ENCODE peak calls at places on chromosomes 6 and 20, in nine cellular contexts. R, Z, H, Q, D, Y, I, B and T are unnamed samples. For H3K27me3 and H3K36me3, the result is how much of the 10 kb centered on the place peaks cover.

GRCh38 chr6:27748662-27749061 is 163.5 kb downstream of the OR2B2 start:
- DNase-seq in H (no peak), R (no peak), B (no peak), Y (no peak), I (no peak), D (no peak), Q (no peak), Z (no peak), T (no peak)

GRCh38 chr20:62357681-62358080 is 9.4 kb downstream of the LAMA5 start:
- DNase-seq in I (peak), D (no peak), B (no peak), Z (no peak), Q (no peak), Y (no peak), H (no peak), R (peak), T (no peak)

GRCh38 chr20:48574383-48574782 is 253.4 kb downstream of the PREX1 start:
- DNase-seq in I (no peak), B (no peak), Q (no peak), Z (no peak), H (peak), R (no peak), D (no peak), Y (no peak), T (peak)

GRCh38 chr6:75656479-75656878 is 54.8 kb downstream of the SENP6 start:
- DNase-seq in R (no peak), Z (no peak), D (no peak), Q (no peak), Y (no peak), H (no peak), B (no peak), I (no peak), T (no peak)

GRCh38 chr6:121285041-121285440 is 49.2 kb downstream of the TBC1D32 start:
- DNase-seq in Y (peak), D (no peak), I (no peak), B (no peak), H (no peak), Q (no peak), Z (no peak), R (no peak), T (peak)

GRCh38 chr6:37324131-37325033 is 29.4 kb upstream of the RNF8 start:
- DNase-seq in Z (no peak), H (no peak), B (no peak), D (no peak), Q (no peak), Y (peak), R (no peak), I (no peak), T (peak)

GRCh38 chr6:21665101-21665435 is 71.5 kb downstream of the SOX4 start:
- DNase-seq in I (no peak), B (no peak), D (no peak), Q (no peak), R (no peak), H (no peak), Y (no peak), Z (no peak), T (no peak)

GRCh38 chr6:73152998-73153757 is 72.1 kb downstream of the KHDC1L start:
- DNase-seq in Y (peak), Q (no peak), D (no peak), I (no peak), H (no peak), B (no peak), Z (no peak), R (no peak), T (no peak)

GRCh38 chr6:7085911-7086310 is 21.9 kb upstream of the RREB1 start:
- DNase-seq in B (peak), H (peak), D (peak), I (peak), R (peak), Y (no peak), Q (no peak), Z (no peak), T (peak)

GRCh38 chr20:20341371-20341770 is 26.5 kb upstream of the INSM1 start:
- DNase-seq in Q (no peak), B (no peak), H (no peak), I (no peak), R (no peak), Y (no peak), Z (no peak), D (no peak), T (no peak)

GRCh38 chr20:11158146-11158545 is 484.3 kb upstream of the JAG1 start:
- DNase-seq in B (no peak), Y (no peak), H (no peak), I (no peak), Z (no peak), Q (no peak), R (no peak), D (no peak), T (no peak)

GRCh38 chr6:87151786-87152527 is 3.4 kb upstream of the ZNF292 start:
- DNase-seq in Q (peak), R (peak), I (peak), B (peak), Z (no peak), D (peak), Y (peak), H (peak), T (peak)

GRCh38 chr6:132936641-132937040 is 122.3 kb downstream of the RPS12 start:
- DNase-seq in Z (no peak), B (no peak), D (no peak), Y (no peak), I (no peak), Q (no peak), H (no peak), R (no peak), T (no peak)

GRCh38 chr6:41607736-41608135 is 30.5 kb upstream of the MDFI start:
- DNase-seq in D (no peak), I (no peak), R (no peak), Q (no peak), H (no peak), Y (no peak), Z (no peak), B (no peak), T (no peak)

GRCh38 chr6:4313044-4313686 is 177.8 kb upstream of the ECI2 start:
- DNase-seq in B (peak), I (peak), Y (peak), Q (no peak), R (no peak), H (no peak), Z (peak), D (no peak), T (peak)

GRCh38 chr6:53593001-53593488 is 48.1 kb upstream of the GCLC start:
- DNase-seq in Q (no peak), I (no peak), D (no peak), H (no peak), Y (peak), Z (no peak), B (no peak), R (no peak), T (no peak)

GRCh38 chr6:116605935-116606334 is 10.3 kb upstream of the RSPH4A start:
- DNase-seq in H (no peak), I (no peak), Y (no peak), B (no peak), D (no peak), R (no peak), Q (no peak), Z (no peak), T (no peak)

GRCh38 chr6:151869345-151869744 is 61.9 kb downstream of the ESR1 start:
- DNase-seq in I (no peak), D (no peak), Y (no peak), Q (no peak), H (no peak), R (no peak), Z (no peak), B (no peak), T (no peak)

GRCh38 chr6:126039284-126039683 is 52.9 kb downstream of the TRMT11 start:
- DNase-seq in R (no peak), H (no peak), Y (peak), B (no peak), I (no peak), Z (no peak), Q (no peak), D (no peak), T (peak)

GRCh38 chr6:90484903-90485302 is 102.0 kb downstream of the MAP3K7 start:
- DNase-seq in Q (no peak), Y (no peak), B (no peak), R (no peak), H (no peak), I (no peak), D (no peak), Z (no peak), T (no peak)

GRCh38 chr6:148523051-148523450 is 180.4 kb downstream of the SASH1 start:
- DNase-seq in I (no peak), Z (no peak), Q (no peak), D (no peak), Y (peak), H (no peak), B (no peak), R (no peak), T (no peak)

GRCh38 chr6:155174576-155175174 is 89.1 kb upstream of the CLDN20 start:
- DNase-seq in R (peak), H (peak), Q (peak), I (peak), Y (peak), B (peak), D (peak), Z (no peak), T (peak)

GRCh38 chr20:4244700-4245485 is 229.5 kb upstream of the RNF24 start:
- DNase-seq in I (peak), D (no peak), Y (no peak), R (no peak), B (peak), H (no peak), Z (no peak), Q (no peak), T (no peak)

GRCh38 chr20:4245542-4245941 is 230.2 kb upstream of the RNF24 start:
- DNase-seq in I (no peak), Z (no peak), B (no peak), Q (no peak), H (no peak), R (no peak), Y (no peak), D (no peak), T (no peak)

GRCh38 chr20:4246428-4246827 is 231.1 kb upstream of the RNF24 start:
- DNase-seq in Q (no peak), H (no peak), I (no peak), Y (no peak), Z (no peak), R (no peak), B (no peak), D (no peak), T (no peak)

GRCh38 chr20:4247898-4248858 is 232.8 kb upstream of the RNF24 start:
- DNase-seq in Z (no peak), R (no peak), H (no peak), Q (no peak), D (no peak), B (no peak), I (no peak), Y (no peak), T (no peak)

GRCh38 chr20:4247261-4247660 is 231.9 kb upstream of the RNF24 start:
- DNase-seq in Y (no peak), B (no peak), R (no peak), D (no peak), H (no peak), Z (no peak), Q (no peak), I (no peak), T (no peak)
- H3K27me3 ChIP-seq in Y (under half), B (under half), R (under half), D (under half), H (under half), Z (under half), Q (under half), I (under half), T (under half)

DNA sequence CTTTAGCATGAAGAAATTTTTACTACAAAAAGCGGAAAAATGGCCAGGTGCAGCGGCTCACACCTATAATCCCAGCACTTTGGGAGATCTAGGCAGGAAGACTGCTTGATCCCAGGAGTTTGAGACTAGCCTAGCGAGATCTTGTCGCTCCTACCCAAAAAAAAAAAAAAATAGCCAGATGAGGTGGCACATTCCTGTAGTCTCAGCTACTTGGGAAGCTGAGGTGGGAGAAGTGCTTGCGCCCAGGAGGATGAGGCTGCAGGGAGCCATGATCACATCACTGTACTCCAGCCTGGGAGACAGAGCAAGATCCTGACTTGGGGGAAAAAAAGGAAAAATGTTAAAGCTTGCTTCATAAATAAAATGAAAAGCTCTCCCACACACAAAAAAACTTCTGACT is 14.5 kb downstream of the NUDT3 start:
- DNase-seq in R (no peak), D (no peak), H (no peak), Y (no peak), B (no peak), I (no peak), Z (no peak), Q (no peak), T (no peak)
- H3K36me3 ChIP-seq in R (under half), D (under half), H (under half), Y (under half), B (under half), I (under half), Z (under half), Q (under half), T (under half)

GRCh38 chr6:105135056-105135455 is 44.8 kb downstream of the POPDC3 start:
- DNase-seq in Q (no peak), I (no peak), D (no peak), R (no peak), B (peak), Z (no peak), H (no peak), Y (peak), T (no peak)

GRCh38 chr6:105136433-105137350 is 43.1 kb downstream of the POPDC3 start:
- DNase-seq in Q (peak), D (peak), Z (no peak), H (peak), Y (peak), I (peak), R (peak), B (peak), T (peak)

GRCh38 chr6:105138141-105138540 is 41.7 kb downstream of the POPDC3 start:
- DNase-seq in I (no peak), B (no peak), D (no peak), H (no peak), R (no peak), Y (no peak), Q (no peak), Z (no peak), T (no peak)

GRCh38 chr6:105135907-105136432 is 43.8 kb downstream of the POPDC3 start:
- DNase-seq in R (no peak), D (no peak), Q (no peak), H (no peak), I (no peak), Z (no peak), B (no peak), Y (peak), T (no peak)

GRCh38 chr6:105137388-105137787 is 42.4 kb downstream of the POPDC3 start:
- DNase-seq in H (peak), B (peak), Z (no peak), R (peak), Y (no peak), D (peak), Q (no peak), I (no peak), T (peak)
- H3K4me3 ChIP-seq in H (peak), B (peak), Z (peak), R (peak), Y (peak), D (peak), Q (no peak), I (no peak), T (peak)

DNA sequence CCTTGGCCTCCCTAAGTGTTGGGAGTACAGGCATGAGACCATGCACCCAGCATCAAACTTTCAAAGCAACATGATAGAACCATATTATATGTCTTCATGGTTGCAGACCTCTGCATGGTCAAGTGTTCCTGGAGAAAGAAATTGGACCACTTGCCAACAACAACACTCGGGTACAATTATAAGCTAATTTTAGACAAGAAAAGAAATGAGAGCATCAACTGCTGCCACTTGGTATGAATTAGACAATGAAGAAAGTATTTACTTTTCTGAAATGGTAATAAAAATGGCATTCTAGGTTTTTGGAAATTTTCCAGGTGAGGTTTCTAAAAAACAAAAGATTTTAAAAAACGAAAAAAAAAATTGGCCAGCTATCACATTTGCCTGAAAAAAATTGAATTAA is 7.7 kb upstream of the PM20D2 start:
- DNase-seq in H (no peak), D (no peak), R (no peak), Q (no peak), B (no peak), Y (no peak), Z (no peak), I (no peak), T (no peak)
- H3K27me3 ChIP-seq in H (under half), D (under half), R (under half), Q (under half), B (under half), Y (under half), Z (under half), I (under half), T (under half)

GRCh38 chr20:56400001-56400640 is 7.7 kb downstream of the CSTF1 start:
- DNase-seq in R (peak), Q (peak), Z (no peak), D (no peak), Y (peak), I (peak), H (peak), B (peak), T (peak)
- H3K36me3 ChIP-seq in R (under half), Q (under half), Z (half or more), D (under half), Y (half or more), I (half or more), H (under half), B (half or more), T (half or more)

GRCh38 chr6:26029857-26030653 is 57.2 kb upstream of the HFE start:
- DNase-seq in R (no peak), Y (no peak), B (no peak), Q (no peak), I (no peak), Z (no peak), D (no peak), H (no peak), T (no peak)
- H3K4me3 ChIP-seq in R (no peak), Y (no peak), B (no peak), Q (no peak), I (no peak), Z (no peak), D (no peak), H (no peak), T (peak)